ENCODE peak calls at places on chromosomes 4 and X, in four cellular contexts. One of them, this sample, is unnamed.

GRCh38 chr4:15654556-15655222 is 468 bp downstream of the FBXL5 start:
- DNase-seq in CD8-positive, alpha-beta T cell: peak
- DNase-seq in EH: peak
- DNase-seq in NCI-H146: peak
- DNase-seq in this sample: peak

GRCh38 chrX:43552166-43552565 is 103.9 kb upstream of the MAOA start:
- DNase-seq in NCI-H146: no peak
- DNase-seq in CD8-positive, alpha-beta T cell: no peak
- DNase-seq in EH: no peak
- DNase-seq in this sample: no peak

GRCh38 chrX:21305799-21306336 is 68.3 kb upstream of the CNKSR2 start:
- DNase-seq in NCI-H146: no peak
- DNase-seq in CD8-positive, alpha-beta T cell: no peak
- DNase-seq in EH: no peak
- DNase-seq in this sample: no peak

GRCh38 chr4:158821228-158822009 is 52.6 kb downstream of the FNIP2 start:
- DNase-seq in EH: peak
- DNase-seq in CD8-positive, alpha-beta T cell: no peak
- DNase-seq in NCI-H146: no peak
- DNase-seq in this sample: peak

GRCh38 chrX:31374786-31375185 is 302.9 kb upstream of the FTHL17 start:
- DNase-seq in NCI-H146: no peak
- DNase-seq in CD8-positive, alpha-beta T cell: no peak
- DNase-seq in EH: no peak
- DNase-seq in this sample: no peak

GRCh38 chrX:86047174-86047991 is at the start of gene CHM:
- DNase-seq in EH: peak
- DNase-seq in NCI-H146: no peak
- DNase-seq in CD8-positive, alpha-beta T cell: peak
- DNase-seq in this sample: peak

GRCh38 chrX:107672955-107673378 is 44.7 kb downstream of the PRPS1 start:
- DNase-seq in EH: peak
- DNase-seq in NCI-H146: peak
- DNase-seq in CD8-positive, alpha-beta T cell: peak
- DNase-seq in this sample: no peak

GRCh38 chr4:4859010-4859798 is at the start of gene MSX1:
- DNase-seq in NCI-H146: peak
- DNase-seq in EH: peak
- DNase-seq in CD8-positive, alpha-beta T cell: no peak
- DNase-seq in this sample: peak

GRCh38 chrX:154649864-154650510 is 3.4 kb downstream of the CTAG2 start:
- DNase-seq in CD8-positive, alpha-beta T cell: no peak
- DNase-seq in NCI-H146: peak
- DNase-seq in EH: peak
- DNase-seq in this sample: peak

This sample was measured in osteoblast.